ENCODE peak calls at places on chromosome 9, in nine cellular contexts. Z is T-cell, J is skeletal muscle cell, B is MCF 10A, V is posterior vena cava, P is choroid plexus epithelial cell, H is cardiac muscle cell, Y is HCT116, W is HFFc6. U is an unnamed sample.

GRCh38 chr9:22238809-22239684 is 207.6 kb upstream of the DMRTA1 start:
- DNase-seq in Z (no peak), J (no peak), B (peak; percentile 33), V (no peak), P (peak; percentile 77), H (peak; percentile 70), Y (peak; percentile 37), W (peak; percentile 42), U (no peak)

GRCh38 chr9:88533951-88534455 is 975 bp upstream of the NXNL2 start:
- DNase-seq in Z (peak; percentile 7), J (no peak), B (peak; percentile 56), V (peak; percentile 82), P (peak; percentile 45), H (peak; percentile 52), Y (no peak), W (peak; percentile 66), U (no peak)

GRCh38 chr9:72204062-72204461 is 54.8 kb downstream of the GDA start:
- DNase-seq in Z (no peak), J (no peak), B (no peak), V (no peak), P (no peak), H (no peak), Y (no peak), W (no peak), U (no peak)

GRCh38 chr9:78314953-78315870 is 18.3 kb downstream of the PSAT1 start:
- DNase-seq in Z (no peak), J (no peak), B (no peak), V (no peak), P (peak; percentile 77), H (peak; percentile 75), Y (no peak), W (peak; percentile 47), U (no peak)

GRCh38 chr9:135825435-135826187 is 81.7 kb downstream of the CAMSAP1 start:
- DNase-seq in Z (no peak), J (no peak), B (no peak), V (no peak), P (no peak), H (no peak), Y (no peak), W (no peak), U (no peak)

GRCh38 chr9:135098400-135099105 is 11.1 kb downstream of the OLFM1 start:
- DNase-seq in Z (no peak), J (no peak), B (peak; percentile 27), V (no peak), P (peak; percentile 14), H (peak; percentile 30), Y (no peak), W (no peak), U (no peak)

GRCh38 chr9:94788706-94789105 is 62.2 kb downstream of the AOPEP start:
- DNase-seq in Z (no peak), J (no peak), B (no peak), V (no peak), P (no peak), H (no peak), Y (no peak), W (no peak), U (no peak)

GRCh38 chr9:70832487-70832886 is 288.9 kb downstream of the TRPM3 start:
- DNase-seq in Z (no peak), J (no peak), B (no peak), V (no peak), P (no peak), H (peak; percentile 8), Y (no peak), W (peak; percentile 4), U (no peak)

GRCh38 chr9:708556-709432 is 132.7 kb upstream of the DMRT1 start:
- DNase-seq in Z (no peak), J (no peak), B (peak; percentile 24), V (no peak), P (no peak), H (no peak), Y (no peak), W (no peak), U (no peak)

GRCh38 chr9:38362912-38363588 is 29.5 kb upstream of the ALDH1B1 start:
- DNase-seq in Z (no peak), J (peak; percentile 57), B (peak; percentile 74), V (no peak), P (peak; percentile 90), H (peak; percentile 86), Y (peak; percentile 63), W (peak; percentile 69), U (no peak)

GRCh38 chr9:136378171-136379002 is 4.9 kb upstream of the CARD9 start:
- DNase-seq in Z (no peak), J (no peak), B (no peak), V (no peak), P (no peak), H (no peak), Y (no peak), W (no peak), U (no peak)

GRCh38 chr9:15086096-15087030 is 176.1 kb upstream of the FREM1 start:
- DNase-seq in Z (no peak), J (no peak), B (peak; percentile 8), V (no peak), P (no peak), H (peak; percentile 76), Y (no peak), W (no peak), U (no peak)

GRCh38 chr9:88303785-88304495 is 84.3 kb upstream of the SPIN1 start:
- DNase-seq in Z (no peak), J (peak; percentile 4), B (no peak), V (no peak), P (peak; percentile 33), H (no peak), Y (no peak), W (peak; percentile 60), U (no peak)

GRCh38 chr9:123883634-123884033 is 46.3 kb downstream of the DENND1A start:
- DNase-seq in Z (no peak), J (no peak), B (no peak), V (no peak), P (no peak), H (no peak), Y (no peak), W (peak; percentile 18), U (no peak)

GRCh38 chr9:131398204-131398603 is 4.3 kb downstream of the PRRC2B start:
- DNase-seq in Z (peak; percentile 57), J (no peak), B (peak; percentile 60), V (no peak), P (peak; percentile 27), H (no peak), Y (no peak), W (no peak), U (no peak)

GRCh38 chr9:131411719-131412681 is 18.1 kb downstream of the PRRC2B start:
- DNase-seq in Z (no peak), J (no peak), B (no peak), V (no peak), P (no peak), H (no peak), Y (no peak), W (no peak), U (no peak)

GRCh38 chr9:95077053-95077765 is 240.3 kb downstream of the FANCC start:
- DNase-seq in Z (no peak), J (no peak), B (no peak), V (no peak), P (no peak), H (no peak), Y (no peak), W (no peak), U (peak; percentile 49)

GRCh38 chr9:10612649-10613398 is at the start of gene PTPRD:
- DNase-seq in Z (no peak), J (no peak), B (peak; percentile 23), V (no peak), P (peak; percentile 46), H (peak; percentile 32), Y (no peak), W (no peak), U (peak; percentile 79)

GRCh38 chr9:89522261-89522978 is 24.5 kb upstream of the SEMA4D start:
- DNase-seq in Z (peak; percentile 63), J (no peak), B (no peak), V (no peak), P (no peak), H (no peak), Y (no peak), W (no peak), U (no peak)